ENCODE peak calls at places on chromosomes 11 and 22, in eight cellular contexts. One of them, this sample, is unnamed.

GRCh38 chr11:66050581-66051231 is 1.5 kb upstream of the SF3B2 start:
- DNase-seq in lower lobe of right lung: no peak
- DNase-seq in IMR-90: no peak
- DNase-seq in pancreas: no peak
- DNase-seq in RWPE1: no peak
- DNase-seq in activated CD8-positive, alpha-beta T cell treated with anti-CD3 and anti-CD28 coated beads for 36 hours: peak
- DNase-seq in cardiac muscle cell: no peak
- DNase-seq in A549: no peak
- DNase-seq in this sample: no peak

GRCh38 chr11:40118026-40118425 is 1341.4 kb downstream of the LRRC4C start:
- DNase-seq in lower lobe of right lung: no peak
- DNase-seq in IMR-90: no peak
- DNase-seq in pancreas: no peak
- DNase-seq in RWPE1: no peak
- DNase-seq in activated CD8-positive, alpha-beta T cell treated with anti-CD3 and anti-CD28 coated beads for 36 hours: no peak
- DNase-seq in cardiac muscle cell: no peak
- DNase-seq in A549: no peak
- DNase-seq in this sample: no peak

GRCh38 chr11:94574193-94574961 is 7.2 kb downstream of the PIWIL4 start:
- DNase-seq in lower lobe of right lung: peak
- DNase-seq in IMR-90: peak
- DNase-seq in pancreas: no peak
- DNase-seq in RWPE1: no peak
- DNase-seq in activated CD8-positive, alpha-beta T cell treated with anti-CD3 and anti-CD28 coated beads for 36 hours: no peak
- DNase-seq in cardiac muscle cell: no peak
- DNase-seq in A549: no peak
- DNase-seq in this sample: no peak

GRCh38 chr11:33709471-33709870 is 8.8 kb upstream of the C11orf91 start:
- DNase-seq in lower lobe of right lung: no peak
- DNase-seq in IMR-90: no peak
- DNase-seq in pancreas: no peak
- DNase-seq in RWPE1: no peak
- DNase-seq in activated CD8-positive, alpha-beta T cell treated with anti-CD3 and anti-CD28 coated beads for 36 hours: no peak
- DNase-seq in cardiac muscle cell: no peak
- DNase-seq in A549: no peak
- DNase-seq in this sample: no peak

GRCh38 chr22:40302149-40302548 is 44.2 kb upstream of the ADSL start:
- DNase-seq in lower lobe of right lung: no peak
- DNase-seq in IMR-90: no peak
- DNase-seq in pancreas: no peak
- DNase-seq in RWPE1: no peak
- DNase-seq in activated CD8-positive, alpha-beta T cell treated with anti-CD3 and anti-CD28 coated beads for 36 hours: no peak
- DNase-seq in cardiac muscle cell: no peak
- DNase-seq in A549: no peak
- DNase-seq in this sample: no peak

GRCh38 chr11:12200359-12201015 is 90.1 kb downstream of the MICAL2 start:
- DNase-seq in lower lobe of right lung: no peak
- DNase-seq in IMR-90: peak
- DNase-seq in pancreas: no peak
- DNase-seq in RWPE1: peak
- DNase-seq in activated CD8-positive, alpha-beta T cell treated with anti-CD3 and anti-CD28 coated beads for 36 hours: peak
- DNase-seq in cardiac muscle cell: no peak
- DNase-seq in A549: no peak
- DNase-seq in this sample: no peak

GRCh38 chr11:61297741-61298140 is 2.6 kb upstream of the VWCE start:
- DNase-seq in lower lobe of right lung: no peak
- DNase-seq in IMR-90: peak
- DNase-seq in pancreas: no peak
- DNase-seq in RWPE1: peak
- DNase-seq in activated CD8-positive, alpha-beta T cell treated with anti-CD3 and anti-CD28 coated beads for 36 hours: no peak
- DNase-seq in cardiac muscle cell: no peak
- DNase-seq in A549: no peak
- DNase-seq in this sample: no peak

GRCh38 chr11:32118025-32118974 is 27.4 kb downstream of the RCN1 start:
- DNase-seq in lower lobe of right lung: no peak
- DNase-seq in IMR-90: peak
- DNase-seq in pancreas: no peak
- DNase-seq in RWPE1: no peak
- DNase-seq in activated CD8-positive, alpha-beta T cell treated with anti-CD3 and anti-CD28 coated beads for 36 hours: peak
- DNase-seq in cardiac muscle cell: no peak
- DNase-seq in A549: peak
- DNase-seq in this sample: peak

GRCh38 chr11:14358729-14359439 is at the start of gene RRAS2:
- DNase-seq in lower lobe of right lung: peak
- DNase-seq in IMR-90: peak
- DNase-seq in pancreas: peak
- DNase-seq in RWPE1: peak
- DNase-seq in activated CD8-positive, alpha-beta T cell treated with anti-CD3 and anti-CD28 coated beads for 36 hours: peak
- DNase-seq in cardiac muscle cell: peak
- DNase-seq in A549: peak
- DNase-seq in this sample: peak

GRCh38 chr11:96014234-96014633 is 90.3 kb upstream of the MTMR2 start:
- DNase-seq in lower lobe of right lung: no peak
- DNase-seq in IMR-90: peak
- DNase-seq in pancreas: no peak
- DNase-seq in RWPE1: peak
- DNase-seq in activated CD8-positive, alpha-beta T cell treated with anti-CD3 and anti-CD28 coated beads for 36 hours: peak
- DNase-seq in cardiac muscle cell: no peak
- DNase-seq in A549: peak
- DNase-seq in this sample: peak

GRCh38 chr11:47330002-47330911 is 22.2 kb downstream of the MYBPC3 start:
- DNase-seq in lower lobe of right lung: peak
- DNase-seq in IMR-90: peak
- DNase-seq in pancreas: no peak
- DNase-seq in RWPE1: no peak
- DNase-seq in activated CD8-positive, alpha-beta T cell treated with anti-CD3 and anti-CD28 coated beads for 36 hours: no peak
- DNase-seq in cardiac muscle cell: no peak
- DNase-seq in A549: no peak
- DNase-seq in this sample: no peak

GRCh38 chr22:37818397-37819099 is 4.6 kb upstream of the GALR3 start:
- DNase-seq in lower lobe of right lung: peak
- DNase-seq in IMR-90: peak
- DNase-seq in pancreas: peak
- DNase-seq in RWPE1: no peak
- DNase-seq in activated CD8-positive, alpha-beta T cell treated with anti-CD3 and anti-CD28 coated beads for 36 hours: peak
- DNase-seq in cardiac muscle cell: peak
- DNase-seq in A549: no peak
- DNase-seq in this sample: peak

GRCh38 chr22:42399315-42400271 is 32.6 kb downstream of the NFAM1 start:
- DNase-seq in lower lobe of right lung: no peak
- DNase-seq in IMR-90: no peak
- DNase-seq in pancreas: peak
- DNase-seq in RWPE1: no peak
- DNase-seq in activated CD8-positive, alpha-beta T cell treated with anti-CD3 and anti-CD28 coated beads for 36 hours: peak
- DNase-seq in cardiac muscle cell: peak
- DNase-seq in A549: no peak
- DNase-seq in this sample: no peak

GRCh38 chr11:115674176-115674575 is 170.0 kb upstream of the CADM1 start:
- DNase-seq in lower lobe of right lung: no peak
- DNase-seq in IMR-90: peak
- DNase-seq in pancreas: no peak
- DNase-seq in RWPE1: no peak
- DNase-seq in activated CD8-positive, alpha-beta T cell treated with anti-CD3 and anti-CD28 coated beads for 36 hours: no peak
- DNase-seq in cardiac muscle cell: no peak
- DNase-seq in A549: no peak
- DNase-seq in this sample: no peak

GRCh38 chr11:107478922-107479321 is 21.3 kb upstream of the CWF19L2 start:
- DNase-seq in lower lobe of right lung: no peak
- DNase-seq in IMR-90: peak
- DNase-seq in pancreas: no peak
- DNase-seq in RWPE1: no peak
- DNase-seq in activated CD8-positive, alpha-beta T cell treated with anti-CD3 and anti-CD28 coated beads for 36 hours: no peak
- DNase-seq in cardiac muscle cell: no peak
- DNase-seq in A549: no peak
- DNase-seq in this sample: no peak

GRCh38 chr11:30586251-30587144 is at the start of gene MPPED2:
- DNase-seq in lower lobe of right lung: peak
- DNase-seq in IMR-90: no peak
- DNase-seq in pancreas: peak
- DNase-seq in RWPE1: peak
- DNase-seq in activated CD8-positive, alpha-beta T cell treated with anti-CD3 and anti-CD28 coated beads for 36 hours: peak
- DNase-seq in cardiac muscle cell: peak
- DNase-seq in A549: peak
- DNase-seq in this sample: peak
- TF ChIP-seq CTCF in lower lobe of right lung: peak
- TF ChIP-seq CTCF in IMR-90: no peak
- TF ChIP-seq CTCF in pancreas: peak
- TF ChIP-seq CTCF in RWPE1: no peak
- TF ChIP-seq CTCF in activated CD8-positive, alpha-beta T cell treated with anti-CD3 and anti-CD28 coated beads for 36 hours: peak
- TF ChIP-seq CTCF in cardiac muscle cell: no peak
- TF ChIP-seq CTCF in A549: peak
- TF ChIP-seq CTCF in this sample: peak

GRCh38 chr11:396948-397548 is 3.0 kb downstream of the PKP3 start:
- DNase-seq in lower lobe of right lung: peak
- DNase-seq in IMR-90: peak
- DNase-seq in pancreas: no peak
- DNase-seq in RWPE1: no peak
- DNase-seq in activated CD8-positive, alpha-beta T cell treated with anti-CD3 and anti-CD28 coated beads for 36 hours: peak
- DNase-seq in cardiac muscle cell: no peak
- DNase-seq in A549: no peak
- DNase-seq in this sample: no peak
- TF ChIP-seq CTCF in lower lobe of right lung: peak
- TF ChIP-seq CTCF in IMR-90: peak
- TF ChIP-seq CTCF in pancreas: no peak
- TF ChIP-seq CTCF in RWPE1: no peak
- TF ChIP-seq CTCF in activated CD8-positive, alpha-beta T cell treated with anti-CD3 and anti-CD28 coated beads for 36 hours: no peak
- TF ChIP-seq CTCF in cardiac muscle cell: peak
- TF ChIP-seq CTCF in A549: no peak
- TF ChIP-seq CTCF in this sample: no peak

GRCh38 chr11:77044356-77044755 is 10.2 kb downstream of the B3GNT6 start:
- DNase-seq in lower lobe of right lung: no peak
- DNase-seq in IMR-90: no peak
- DNase-seq in pancreas: no peak
- DNase-seq in RWPE1: no peak
- DNase-seq in activated CD8-positive, alpha-beta T cell treated with anti-CD3 and anti-CD28 coated beads for 36 hours: no peak
- DNase-seq in cardiac muscle cell: no peak
- DNase-seq in A549: no peak
- DNase-seq in this sample: no peak

GRCh38 chr11:77046060-77046501 is 11.9 kb downstream of the B3GNT6 start:
- DNase-seq in lower lobe of right lung: peak
- DNase-seq in IMR-90: no peak
- DNase-seq in pancreas: peak
- DNase-seq in RWPE1: peak
- DNase-seq in activated CD8-positive, alpha-beta T cell treated with anti-CD3 and anti-CD28 coated beads for 36 hours: peak
- DNase-seq in cardiac muscle cell: peak
- DNase-seq in A549: peak
- DNase-seq in this sample: peak

GRCh38 chr11:77049081-77049480 is 14.9 kb downstream of the B3GNT6 start:
- DNase-seq in lower lobe of right lung: no peak
- DNase-seq in IMR-90: no peak
- DNase-seq in pancreas: no peak
- DNase-seq in RWPE1: no peak
- DNase-seq in activated CD8-positive, alpha-beta T cell treated with anti-CD3 and anti-CD28 coated beads for 36 hours: no peak
- DNase-seq in cardiac muscle cell: no peak
- DNase-seq in A549: no peak
- DNase-seq in this sample: no peak

GRCh38 chr11:77044886-77045285 is 10.7 kb downstream of the B3GNT6 start:
- DNase-seq in lower lobe of right lung: no peak
- DNase-seq in IMR-90: no peak
- DNase-seq in pancreas: no peak
- DNase-seq in RWPE1: no peak
- DNase-seq in activated CD8-positive, alpha-beta T cell treated with anti-CD3 and anti-CD28 coated beads for 36 hours: no peak
- DNase-seq in cardiac muscle cell: no peak
- DNase-seq in A549: no peak
- DNase-seq in this sample: no peak

DNA sequence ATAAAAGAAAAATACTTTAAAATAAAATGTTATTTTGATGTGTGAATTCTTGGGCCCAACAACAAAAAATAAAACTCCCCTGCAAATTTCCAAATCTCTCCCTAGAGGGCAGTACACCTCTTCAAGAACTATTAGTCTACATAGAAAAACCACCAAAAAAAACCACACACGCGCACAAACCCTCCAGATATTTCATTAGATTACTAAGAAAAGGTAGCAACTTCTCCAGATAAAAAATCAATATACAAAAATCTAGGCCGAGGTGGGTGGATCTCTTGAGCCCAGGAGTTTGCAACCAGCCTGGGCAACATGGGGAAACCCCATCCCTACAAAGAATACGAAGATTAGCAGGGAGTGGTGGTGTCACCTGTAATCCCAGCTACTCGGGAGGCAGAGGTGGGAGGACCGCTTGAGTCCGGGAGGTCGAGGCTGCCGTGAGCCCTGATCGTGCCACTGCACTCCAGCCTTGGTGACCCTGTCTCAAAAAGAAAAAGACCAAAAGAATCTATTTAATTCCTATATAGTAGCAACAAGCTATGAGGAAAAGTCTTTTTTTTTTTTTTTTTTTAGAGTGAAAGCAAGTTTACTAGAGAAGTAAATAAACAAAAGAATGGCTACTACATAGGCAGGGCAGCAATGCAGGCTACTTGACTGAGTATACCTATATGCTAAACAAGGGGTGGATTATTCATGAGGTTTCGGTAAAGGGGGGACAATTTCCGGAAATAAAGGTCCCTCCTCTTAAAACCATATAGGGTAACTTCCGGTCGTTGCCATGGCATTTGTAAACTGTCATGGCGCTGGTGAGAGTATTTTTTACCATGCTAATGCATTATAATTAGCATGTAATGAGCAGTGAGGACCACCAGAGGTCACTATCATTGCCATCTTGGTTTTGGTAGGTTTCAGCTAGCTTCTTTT is 13.1 kb downstream of the B3GNT6 start:
- DNase-seq in lower lobe of right lung: no peak
- DNase-seq in IMR-90: peak
- DNase-seq in pancreas: peak
- DNase-seq in RWPE1: peak
- DNase-seq in activated CD8-positive, alpha-beta T cell treated with anti-CD3 and anti-CD28 coated beads for 36 hours: peak
- DNase-seq in cardiac muscle cell: peak
- DNase-seq in A549: peak
- DNase-seq in this sample: peak
- TF ChIP-seq CTCF in lower lobe of right lung: peak
- TF ChIP-seq CTCF in IMR-90: peak
- TF ChIP-seq CTCF in pancreas: peak
- TF ChIP-seq CTCF in RWPE1: peak
- TF ChIP-seq CTCF in activated CD8-positive, alpha-beta T cell treated with anti-CD3 and anti-CD28 coated beads for 36 hours: no peak
- TF ChIP-seq CTCF in cardiac muscle cell: peak
- TF ChIP-seq CTCF in A549: peak
- TF ChIP-seq CTCF in this sample: peak

GRCh38 chr22:50628543-50629134 is 687 bp upstream of the ARSA start:
- DNase-seq in lower lobe of right lung: no peak
- DNase-seq in IMR-90: no peak
- DNase-seq in pancreas: no peak
- DNase-seq in RWPE1: no peak
- DNase-seq in activated CD8-positive, alpha-beta T cell treated with anti-CD3 and anti-CD28 coated beads for 36 hours: peak
- DNase-seq in cardiac muscle cell: no peak
- DNase-seq in A549: no peak
- DNase-seq in this sample: no peak

GRCh38 chr22:50627452-50627913 is 469 bp downstream of the ARSA start:
- DNase-seq in lower lobe of right lung: no peak
- DNase-seq in IMR-90: no peak
- DNase-seq in pancreas: no peak
- DNase-seq in RWPE1: no peak
- DNase-seq in activated CD8-positive, alpha-beta T cell treated with anti-CD3 and anti-CD28 coated beads for 36 hours: peak
- DNase-seq in cardiac muscle cell: peak
- DNase-seq in A549: peak
- DNase-seq in this sample: peak

GRCh38 chr22:50626314-50626855 is 1.6 kb downstream of the ARSA start:
- DNase-seq in lower lobe of right lung: no peak
- DNase-seq in IMR-90: no peak
- DNase-seq in pancreas: no peak
- DNase-seq in RWPE1: no peak
- DNase-seq in activated CD8-positive, alpha-beta T cell treated with anti-CD3 and anti-CD28 coated beads for 36 hours: no peak
- DNase-seq in cardiac muscle cell: no peak
- DNase-seq in A549: no peak
- DNase-seq in this sample: no peak

GRCh38 chr22:50626856-50627451 is 998 bp downstream of the ARSA start:
- DNase-seq in lower lobe of right lung: no peak
- DNase-seq in IMR-90: no peak
- DNase-seq in pancreas: no peak
- DNase-seq in RWPE1: no peak
- DNase-seq in activated CD8-positive, alpha-beta T cell treated with anti-CD3 and anti-CD28 coated beads for 36 hours: no peak
- DNase-seq in cardiac muscle cell: no peak
- DNase-seq in A549: no peak
- DNase-seq in this sample: no peak

GRCh38 chr22:50627914-50628542 is at the start of gene ARSA:
- DNase-seq in lower lobe of right lung: peak
- DNase-seq in IMR-90: peak
- DNase-seq in pancreas: peak
- DNase-seq in RWPE1: peak
- DNase-seq in activated CD8-positive, alpha-beta T cell treated with anti-CD3 and anti-CD28 coated beads for 36 hours: peak
- DNase-seq in cardiac muscle cell: peak
- DNase-seq in A549: peak
- DNase-seq in this sample: peak
- TF ChIP-seq CTCF in lower lobe of right lung: peak
- TF ChIP-seq CTCF in IMR-90: peak
- TF ChIP-seq CTCF in pancreas: no peak
- TF ChIP-seq CTCF in RWPE1: peak
- TF ChIP-seq CTCF in activated CD8-positive, alpha-beta T cell treated with anti-CD3 and anti-CD28 coated beads for 36 hours: peak
- TF ChIP-seq CTCF in cardiac muscle cell: peak
- TF ChIP-seq CTCF in A549: peak
- TF ChIP-seq CTCF in this sample: peak

This sample was measured in Calu3.